ENCODE peak calls at places on chromosomes 3 and 15, in four cellular contexts. R, T, W and F are unnamed samples.
A peak's percentile ranks its signal among the peaks of the same experiment; 100 is the strongest.

GRCh38 chr3:141940204-141940776 is 63.8 kb downstream of the ATP1B3 start:
- DNase-seq in T (no peak), R (no peak), W (no peak), F (no peak)

GRCh38 chr3:189267981-189268613 is 96.3 kb downstream of the TPRG1 start:
- DNase-seq in R (peak; percentile 2), T (no peak), W (no peak), F (no peak)

GRCh38 chr3:196694202-196694638 is 17.8 kb downstream of the CEP19 start:
- DNase-seq in R (no peak), W (no peak), T (no peak), F (no peak)

GRCh38 chr15:48981941-48982340 is 18.2 kb upstream of the SHC4 start:
- DNase-seq in W (no peak), R (no peak), T (no peak), F (no peak)

GRCh38 chr3:183306798-183307671 is 54.0 kb downstream of the B3GNT5 start:
- DNase-seq in T (no peak), R (no peak), W (peak; percentile 73), F (peak; percentile 21)

GRCh38 chr3:185397676-185398075 is 34.7 kb downstream of the MAP3K13 start:
- DNase-seq in W (no peak), T (no peak), R (no peak), F (no peak)

GRCh38 chr15:60328852-60329443 is 68.8 kb downstream of the ANXA2 start:
- DNase-seq in W (peak; percentile 36), T (no peak), R (no peak), F (no peak)

GRCh38 chr15:101246391-101246790 is 5.5 kb downstream of the CHSY1 start:
- DNase-seq in W (no peak), R (no peak), T (no peak), F (no peak)

GRCh38 chr3:42275217-42275616 is 9.2 kb upstream of the CCK start:
- DNase-seq in W (no peak), R (no peak), T (no peak), F (no peak)

GRCh38 chr15:58221591-58222241 is 83.5 kb downstream of the AQP9 start:
- DNase-seq in W (peak; percentile 75), R (peak; percentile 27), T (peak; percentile 61), F (no peak)

GRCh38 chr3:169760479-169760878 is 4.4 kb downstream of the TERC start:
- DNase-seq in W (peak; percentile 49), T (no peak), R (no peak), F (no peak)

GRCh38 chr3:23324745-23325144 is 121.6 kb downstream of the UBE2E2 start:
- DNase-seq in R (no peak), T (no peak), W (no peak), F (peak; percentile 12)

GRCh38 chr3:127053979-127054378 is 71.1 kb downstream of the PLXNA1 start:
- DNase-seq in W (no peak), T (no peak), R (no peak), F (no peak)

GRCh38 chr3:125003369-125003853 is 52.4 kb downstream of the HEG1 start:
- DNase-seq in T (no peak), R (peak; percentile 98), W (no peak), F (no peak)

GRCh38 chr3:23493846-23494245 is 290.7 kb downstream of the UBE2E2 start:
- DNase-seq in T (no peak), R (no peak), W (no peak), F (no peak)

GRCh38 chr3:108342829-108343478 is 46.6 kb downstream of the HHLA2 start:
- DNase-seq in W (peak; percentile 3), R (no peak), T (no peak), F (peak; percentile 36)

GRCh38 chr15:55234104-55234799 is 37.5 kb upstream of the RSL24D1 start:
- DNase-seq in T (no peak), W (no peak), R (peak; percentile 71), F (no peak)

GRCh38 chr3:184566441-184567414 is 5.1 kb downstream of the EPHB3 start:
- DNase-seq in R (no peak), W (no peak), T (no peak), F (no peak)

GRCh38 chr15:28892789-28893610 is 7.2 kb downstream of the APBA2 start:
- DNase-seq in R (no peak), W (no peak), T (no peak), F (no peak)

GRCh38 chr15:101014921-101015841 is 96.0 kb downstream of the LRRK1 start:
- DNase-seq in R (peak; percentile 53), T (peak; percentile 92), W (peak; percentile 81), F (peak; percentile 5)

GRCh38 chr15:51751687-51752683 is 588 bp downstream of the TMOD2 start:
- DNase-seq in R (no peak), T (peak; percentile 58), W (peak; percentile 53), F (no peak)
- TF ChIP-seq HDAC6 in R (no peak), T (no peak), W (no peak), F (peak; percentile 29)

GRCh38 chr3:101521251-101521701 is 8.3 kb upstream of the SENP7 start:
- DNase-seq in W (no peak), T (no peak), R (no peak), F (no peak)

GRCh38 chr3:101513419-101513986 is 491 bp upstream of the SENP7 start:
- DNase-seq in R (no peak), W (no peak), T (no peak), F (no peak)

GRCh38 chr3:101519685-101520365 is 6.8 kb upstream of the SENP7 start:
- DNase-seq in T (no peak), R (peak; percentile 56), W (no peak), F (no peak)

GRCh38 chr3:101512521-101513418 is at the start of gene SENP7:
- DNase-seq in W (peak; percentile 88), R (peak; percentile 71), T (peak; percentile 81), F (peak; percentile 48)

GRCh38 chr3:101518421-101518871 is 5.4 kb upstream of the SENP7 start:
- DNase-seq in T (no peak), R (peak; percentile 29), W (no peak), F (peak; percentile 92)
- TF ChIP-seq HDAC6 in T (no peak), R (no peak), W (no peak), F (no peak)

DNA sequence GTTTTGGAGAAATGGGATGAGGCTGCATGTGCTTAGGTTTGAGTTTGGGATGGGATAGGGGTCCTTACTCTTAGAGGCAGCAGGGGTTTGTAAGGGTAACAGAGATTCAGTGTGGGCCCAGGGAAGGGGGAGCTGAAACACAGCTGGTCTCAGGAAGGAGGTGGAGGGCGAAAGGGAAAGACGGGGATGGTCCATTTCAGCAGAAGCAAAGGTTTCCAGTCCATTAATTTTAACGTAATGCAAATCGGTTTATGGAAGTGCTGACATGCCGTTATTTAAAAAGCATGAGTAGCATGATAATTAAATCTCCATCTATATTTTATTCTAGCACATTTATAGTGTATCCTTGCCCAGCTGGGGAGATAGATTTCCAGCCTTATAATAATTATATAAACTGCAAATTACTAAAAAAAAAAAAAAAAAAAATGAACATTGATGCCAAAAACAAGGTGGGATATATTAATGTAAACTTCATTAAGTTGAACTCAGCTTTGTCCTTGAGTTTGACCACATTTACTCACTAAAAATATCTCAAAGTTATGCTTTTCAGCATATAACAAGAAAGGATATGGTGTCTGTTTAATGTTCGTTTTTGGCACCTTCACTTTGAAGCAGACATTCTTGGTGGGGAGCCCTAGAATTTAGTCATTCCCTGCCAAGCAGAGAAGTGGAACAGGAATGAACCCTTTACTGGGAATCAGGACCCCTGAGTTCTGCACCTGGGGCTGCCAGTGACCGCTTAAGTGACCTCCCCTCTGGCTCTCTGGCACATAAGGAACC is 234.7 kb downstream of the THSD4 start:
- DNase-seq in W (no peak), T (no peak), R (no peak), F (no peak)
- TF ChIP-seq HDAC6 in W (no peak), T (no peak), R (no peak), F (no peak)

DNA sequence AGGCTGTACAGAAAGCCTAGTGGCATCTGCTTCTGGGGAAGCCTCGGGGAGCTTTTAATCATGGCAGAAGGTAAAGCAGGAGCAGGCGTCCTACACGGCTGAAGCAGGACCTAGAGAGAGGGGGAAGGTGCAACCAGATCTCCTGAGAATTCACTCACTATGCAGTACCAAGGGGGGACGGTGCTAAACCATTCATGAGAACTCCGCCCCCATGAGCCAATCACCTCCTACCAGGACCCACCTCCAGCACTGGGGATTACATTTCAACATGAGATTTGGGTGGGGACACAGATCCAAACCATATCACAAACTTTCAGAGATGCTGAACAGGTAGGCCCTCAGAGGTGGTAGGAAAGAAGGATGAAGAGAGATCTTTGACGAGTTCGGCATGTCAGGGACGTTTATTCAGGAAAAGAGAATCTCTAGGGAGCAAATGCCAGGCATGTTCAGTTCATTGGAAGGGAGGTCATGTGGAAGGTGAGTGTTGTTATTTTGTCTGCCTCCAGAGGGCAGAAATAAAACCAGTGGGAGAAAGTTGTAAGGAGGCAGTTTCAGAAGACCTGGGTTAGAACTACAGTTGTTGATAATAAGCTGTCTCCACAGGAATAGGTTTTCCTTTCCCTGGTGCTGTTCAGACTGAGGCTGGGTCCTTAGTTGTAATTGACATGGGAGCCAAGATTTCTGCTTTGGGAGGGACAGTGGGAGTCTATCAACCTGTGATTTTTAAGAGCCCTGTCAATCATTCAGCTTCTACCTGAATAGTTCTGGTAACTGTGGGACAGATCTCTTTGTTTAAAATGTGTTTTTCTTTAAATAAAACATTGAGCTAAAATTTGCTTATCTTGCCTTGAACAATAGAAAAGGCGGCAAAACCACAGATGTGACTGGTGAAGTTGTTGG is 4.3 kb upstream of the FNDC3B start:
- DNase-seq in W (peak; percentile 47), R (no peak), T (peak; percentile 58), F (no peak)
- TF ChIP-seq HDAC6 in W (no peak), R (no peak), T (no peak), F (no peak)

DNA sequence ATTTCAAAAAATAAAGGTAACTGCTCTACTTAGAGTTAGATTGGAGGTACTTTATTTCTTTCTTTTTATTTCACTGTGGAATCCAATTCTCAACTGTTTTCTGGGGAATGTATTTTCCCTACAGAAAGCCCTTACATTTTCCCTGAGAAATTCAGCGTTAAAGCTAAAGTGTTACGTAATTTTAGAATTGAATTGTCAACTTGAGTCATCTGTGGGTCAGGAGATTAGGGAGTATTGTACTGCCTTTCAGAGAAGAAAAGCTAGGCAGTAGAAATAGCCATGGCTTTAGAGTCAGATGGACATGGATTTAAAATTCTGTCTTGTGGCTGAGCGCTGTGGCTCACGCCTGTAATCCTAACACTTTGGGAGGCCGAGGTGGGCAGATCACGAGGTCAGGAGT is 728.6 kb downstream of the ROBO1 start:
- DNase-seq in R (no peak), T (no peak), W (no peak), F (no peak)
- TF ChIP-seq HDAC6 in R (no peak), T (no peak), W (no peak), F (no peak)

GRCh38 chr15:62752687-62753517 is 289.6 kb upstream of the TPM1 start:
- DNase-seq in W (no peak), R (no peak), T (no peak), F (no peak)
- TF ChIP-seq HDAC6 in W (no peak), R (no peak), T (no peak), F (no peak)